ENCODE peak calls at places on chromosomes 7 and 10, in six cellular contexts. U is T-helper 22 cell, C is GM23248, I is osteocyte, T is NAMALWA, J is AG08396. Y is an unnamed sample.
A peak's percentile ranks its signal among the peaks of the same experiment; 100 is the strongest.

GRCh38 chr7:128917061-128917460 is 6.6 kb upstream of the KCP start:
- DNase-seq in J (no peak), C (no peak), T (no peak), I (no peak), U (no peak), Y (no peak)

GRCh38 chr7:99737726-99738125 is 2.7 kb upstream of the CYP3A7 start:
- DNase-seq in C (no peak), I (no peak), T (no peak), U (no peak), J (no peak), Y (no peak)

GRCh38 chr10:4250497-4250887 is 465.5 kb upstream of the KLF6 start:
- DNase-seq in I (no peak), T (no peak), U (no peak), J (no peak), C (no peak), Y (no peak)

GRCh38 chr7:123011766-123012369 is 16.4 kb upstream of the TAS2R16 start:
- DNase-seq in C (no peak), J (no peak), U (no peak), I (no peak), T (no peak), Y (no peak)

GRCh38 chr10:92839191-92840085 is 8.9 kb upstream of the EXOC6 start:
- DNase-seq in C (peak; percentile 41), I (no peak), T (peak; percentile 65), J (no peak), U (no peak), Y (peak; percentile 21)

GRCh38 chr7:7564323-7564780 is 2.3 kb upstream of the MIOS start:
- DNase-seq in I (no peak), C (peak; percentile 89), U (no peak), J (peak; percentile 57), T (no peak), Y (no peak)

GRCh38 chr10:1057106-1057657 is 997 bp downstream of the WDR37 start:
- DNase-seq in C (peak; percentile 53), J (peak; percentile 28), U (no peak), I (no peak), T (peak; percentile 58), Y (no peak)

GRCh38 chr10:74156919-74157289 is 5.9 kb downstream of the ADK start:
- DNase-seq in U (no peak), I (no peak), T (no peak), J (peak; percentile 16), C (no peak), Y (no peak)

GRCh38 chr7:106062521-106062931 is 49.6 kb downstream of the SYPL1 start:
- DNase-seq in J (no peak), U (no peak), I (no peak), C (no peak), T (peak; percentile 44), Y (no peak)

GRCh38 chr10:82148764-82149163 is 273.8 kb downstream of the NRG3 start:
- DNase-seq in I (no peak), U (no peak), J (no peak), T (no peak), C (no peak), Y (no peak)

GRCh38 chr10:35422236-35422635 is 85.9 kb downstream of the CCNY start:
- DNase-seq in J (no peak), U (no peak), T (no peak), I (no peak), C (peak; percentile 37), Y (no peak)

GRCh38 chr10:34492081-34492480 is 323.0 kb downstream of the PARD3 start:
- DNase-seq in I (no peak), U (no peak), J (no peak), C (no peak), T (peak; percentile 11), Y (no peak)

GRCh38 chr10:29554660-29555059 is 80.1 kb downstream of the SVIL start:
- DNase-seq in C (peak; percentile 69), U (no peak), T (no peak), I (no peak), J (no peak), Y (no peak)

GRCh38 chr7:143360788-143361551 is 1.5 kb downstream of the FAM131B start:
- DNase-seq in T (no peak), I (no peak), J (no peak), C (no peak), U (no peak), Y (no peak)

GRCh38 chr10:6136215-6137201 is 47.7 kb downstream of the RBM17 start:
- DNase-seq in T (no peak), I (no peak), U (no peak), J (peak; percentile 86), C (peak; percentile 92), Y (no peak)

GRCh38 chr10:528173-529165 is 161.0 kb downstream of the DIP2C start:
- DNase-seq in J (no peak), I (no peak), C (no peak), U (no peak), T (no peak), Y (no peak)

GRCh38 chr10:3482200-3482993 is 302.6 kb downstream of the KLF6 start:
- DNase-seq in U (no peak), C (peak; percentile 97), T (peak; percentile 72), J (peak; percentile 67), I (no peak), Y (no peak)

Y was measured in effector memory CD4-positive, alpha-beta T cell.